ENCODE peak calls at places on chromosomes 6 and 20, in five cellular contexts. One of them, this sample, is unnamed.
A peak's percentile ranks its signal among the peaks of the same experiment; 100 is the strongest.

GRCh38 chr6:17054647-17055046 is 47.2 kb upstream of the STMND1 start:
- DNase-seq in nephron progenitor cell: no peak
- DNase-seq in H1: no peak
- DNase-seq in esophagus muscularis mucosa: no peak
- DNase-seq in Caki2: no peak
- DNase-seq in this sample: no peak

GRCh38 chr20:64038579-64039292 is 2.8 kb downstream of the C20orf204 start:
- DNase-seq in nephron progenitor cell: peak; percentile 88
- DNase-seq in H1: peak; percentile 92
- DNase-seq in esophagus muscularis mucosa: no peak
- DNase-seq in Caki2: peak; percentile 89
- DNase-seq in this sample: no peak

GRCh38 chr20:50029083-50029696 is 46.4 kb downstream of the SNAI1 start:
- DNase-seq in nephron progenitor cell: no peak
- DNase-seq in H1: no peak
- DNase-seq in esophagus muscularis mucosa: no peak
- DNase-seq in Caki2: no peak
- DNase-seq in this sample: no peak

GRCh38 chr20:6044102-6044501 is 9.8 kb downstream of the LRRN4 start:
- DNase-seq in nephron progenitor cell: no peak
- DNase-seq in H1: no peak
- DNase-seq in esophagus muscularis mucosa: no peak
- DNase-seq in Caki2: peak; percentile 38
- DNase-seq in this sample: no peak

GRCh38 chr6:136923116-136923953 is 1.2 kb downstream of the SLC35D3 start:
- DNase-seq in nephron progenitor cell: peak; percentile 3
- DNase-seq in H1: peak; percentile 62
- DNase-seq in esophagus muscularis mucosa: no peak
- DNase-seq in Caki2: no peak
- DNase-seq in this sample: no peak

GRCh38 chr6:287500-287883 is 4.8 kb upstream of the DUSP22 start:
- DNase-seq in nephron progenitor cell: no peak
- DNase-seq in H1: peak; percentile 13
- DNase-seq in esophagus muscularis mucosa: no peak
- DNase-seq in Caki2: no peak
- DNase-seq in this sample: no peak

GRCh38 chr20:31833931-31834521 is 11.4 kb downstream of the FOXS1 start:
- DNase-seq in nephron progenitor cell: no peak
- DNase-seq in H1: no peak
- DNase-seq in esophagus muscularis mucosa: no peak
- DNase-seq in Caki2: no peak
- DNase-seq in this sample: no peak

GRCh38 chr6:138477913-138478539 is 21.3 kb downstream of the NHSL1 start:
- DNase-seq in nephron progenitor cell: no peak
- DNase-seq in H1: no peak
- DNase-seq in esophagus muscularis mucosa: no peak
- DNase-seq in Caki2: no peak
- DNase-seq in this sample: no peak

GRCh38 chr6:3427740-3428085 is 29.1 kb downstream of the SLC22A23 start:
- DNase-seq in nephron progenitor cell: no peak
- DNase-seq in H1: no peak
- DNase-seq in esophagus muscularis mucosa: no peak
- DNase-seq in Caki2: peak; percentile 63
- DNase-seq in this sample: no peak

GRCh38 chr20:19824861-19825260 is 66.8 kb downstream of the RIN2 start:
- DNase-seq in nephron progenitor cell: no peak
- DNase-seq in H1: no peak
- DNase-seq in esophagus muscularis mucosa: no peak
- DNase-seq in Caki2: no peak
- DNase-seq in this sample: no peak

GRCh38 chr6:80637312-80637711 is 530.8 kb downstream of the BCKDHB start:
- DNase-seq in nephron progenitor cell: no peak
- DNase-seq in H1: no peak
- DNase-seq in esophagus muscularis mucosa: no peak
- DNase-seq in Caki2: no peak
- DNase-seq in this sample: no peak

GRCh38 chr20:20233041-20233514 is 134.8 kb upstream of the INSM1 start:
- DNase-seq in nephron progenitor cell: no peak
- DNase-seq in H1: no peak
- DNase-seq in esophagus muscularis mucosa: no peak
- DNase-seq in Caki2: no peak
- DNase-seq in this sample: no peak

GRCh38 chr20:43495388-43495787 is 12.1 kb upstream of the L3MBTL1 start:
- DNase-seq in nephron progenitor cell: no peak
- DNase-seq in H1: no peak
- DNase-seq in esophagus muscularis mucosa: no peak
- DNase-seq in Caki2: no peak
- DNase-seq in this sample: no peak

GRCh38 chr6:37575221-37575620 is 75.5 kb upstream of the CCDC167 start:
- DNase-seq in nephron progenitor cell: no peak
- DNase-seq in H1: no peak
- DNase-seq in esophagus muscularis mucosa: no peak
- DNase-seq in Caki2: no peak
- DNase-seq in this sample: no peak